ENCODE peak calls at places on chromosomes 11 and 22, in six cellular contexts. One of them, this sample, is unnamed.

GRCh38 chr11:4626207-4627105 is 10.8 kb upstream of the OR51D1 start:
- DNase-seq in neuronal stem cell: peak
- DNase-seq in effector memory CD4-positive, alpha-beta T cell: peak
- DNase-seq in prostate gland: peak
- DNase-seq in stomach: peak
- DNase-seq in uterus: peak
- DNase-seq in this sample: peak

GRCh38 chr22:42680648-42681047 is 31.5 kb upstream of the CYB5R3 start:
- DNase-seq in neuronal stem cell: no peak
- DNase-seq in effector memory CD4-positive, alpha-beta T cell: no peak
- DNase-seq in prostate gland: no peak
- DNase-seq in stomach: no peak
- DNase-seq in uterus: peak
- DNase-seq in this sample: no peak

GRCh38 chr11:132721526-132721925 is 810.8 kb downstream of the OPCML start:
- DNase-seq in neuronal stem cell: no peak
- DNase-seq in effector memory CD4-positive, alpha-beta T cell: no peak
- DNase-seq in prostate gland: no peak
- DNase-seq in stomach: no peak
- DNase-seq in uterus: no peak
- DNase-seq in this sample: no peak

GRCh38 chr11:83156996-83157754 is at the start of gene PCF11:
- DNase-seq in neuronal stem cell: no peak
- DNase-seq in effector memory CD4-positive, alpha-beta T cell: no peak
- DNase-seq in prostate gland: no peak
- DNase-seq in stomach: no peak
- DNase-seq in uterus: no peak
- DNase-seq in this sample: no peak

GRCh38 chr11:74024630-74025029 is 15.7 kb upstream of the UCP3 start:
- DNase-seq in neuronal stem cell: no peak
- DNase-seq in effector memory CD4-positive, alpha-beta T cell: no peak
- DNase-seq in prostate gland: no peak
- DNase-seq in stomach: peak
- DNase-seq in uterus: peak
- DNase-seq in this sample: peak

GRCh38 chr11:25981998-25982397 is 349.9 kb upstream of the ANO3 start:
- DNase-seq in neuronal stem cell: peak
- DNase-seq in effector memory CD4-positive, alpha-beta T cell: no peak
- DNase-seq in prostate gland: no peak
- DNase-seq in stomach: no peak
- DNase-seq in uterus: no peak
- DNase-seq in this sample: no peak

GRCh38 chr11:82398300-82398815 is 335.3 kb downstream of the FAM181B start:
- DNase-seq in neuronal stem cell: no peak
- DNase-seq in effector memory CD4-positive, alpha-beta T cell: no peak
- DNase-seq in prostate gland: no peak
- DNase-seq in stomach: no peak
- DNase-seq in uterus: no peak
- DNase-seq in this sample: no peak

GRCh38 chr11:63837027-63837688 is 1.8 kb upstream of the MARK2 start:
- DNase-seq in neuronal stem cell: peak
- DNase-seq in effector memory CD4-positive, alpha-beta T cell: peak
- DNase-seq in prostate gland: peak
- DNase-seq in stomach: peak
- DNase-seq in uterus: peak
- DNase-seq in this sample: peak

GRCh38 chr11:129117595-129118350 is 74.4 kb downstream of the ARHGAP32 start:
- DNase-seq in neuronal stem cell: peak
- DNase-seq in effector memory CD4-positive, alpha-beta T cell: peak
- DNase-seq in prostate gland: peak
- DNase-seq in stomach: peak
- DNase-seq in uterus: peak
- DNase-seq in this sample: peak

GRCh38 chr11:120603071-120603470 is 91.5 kb downstream of the GRIK4 start:
- DNase-seq in neuronal stem cell: no peak
- DNase-seq in effector memory CD4-positive, alpha-beta T cell: no peak
- DNase-seq in prostate gland: no peak
- DNase-seq in stomach: no peak
- DNase-seq in uterus: no peak
- DNase-seq in this sample: no peak

GRCh38 chr22:17980638-17981051 is 43.7 kb downstream of the MICAL3 start:
- DNase-seq in neuronal stem cell: no peak
- DNase-seq in effector memory CD4-positive, alpha-beta T cell: peak
- DNase-seq in prostate gland: peak
- DNase-seq in stomach: peak
- DNase-seq in uterus: no peak
- DNase-seq in this sample: no peak

GRCh38 chr11:57487920-57488319 is 27.6 kb downstream of the SLC43A1 start:
- DNase-seq in neuronal stem cell: no peak
- DNase-seq in effector memory CD4-positive, alpha-beta T cell: no peak
- DNase-seq in prostate gland: no peak
- DNase-seq in stomach: no peak
- DNase-seq in uterus: no peak
- DNase-seq in this sample: no peak

GRCh38 chr11:91947215-91947614 is 277.4 kb upstream of the FAT3 start:
- DNase-seq in neuronal stem cell: no peak
- DNase-seq in effector memory CD4-positive, alpha-beta T cell: no peak
- DNase-seq in prostate gland: peak
- DNase-seq in stomach: no peak
- DNase-seq in uterus: no peak
- DNase-seq in this sample: no peak

GRCh38 chr22:38471237-38471636 is 3.3 kb downstream of the KDELR3 start:
- DNase-seq in neuronal stem cell: no peak
- DNase-seq in effector memory CD4-positive, alpha-beta T cell: no peak
- DNase-seq in prostate gland: no peak
- DNase-seq in stomach: no peak
- DNase-seq in uterus: no peak
- DNase-seq in this sample: no peak

GRCh38 chr22:41152902-41153301 is 52.2 kb upstream of the L3MBTL2 start:
- DNase-seq in neuronal stem cell: no peak
- DNase-seq in effector memory CD4-positive, alpha-beta T cell: no peak
- DNase-seq in prostate gland: no peak
- DNase-seq in stomach: no peak
- DNase-seq in uterus: no peak
- DNase-seq in this sample: no peak

GRCh38 chr11:117319214-117319840 is 3.3 kb upstream of the BACE1 start:
- DNase-seq in neuronal stem cell: no peak
- DNase-seq in effector memory CD4-positive, alpha-beta T cell: no peak
- DNase-seq in prostate gland: no peak
- DNase-seq in stomach: no peak
- DNase-seq in uterus: no peak
- DNase-seq in this sample: no peak

GRCh38 chr22:43168416-43169309 is 17.3 kb downstream of the TSPO start:
- DNase-seq in neuronal stem cell: no peak
- DNase-seq in effector memory CD4-positive, alpha-beta T cell: no peak
- DNase-seq in prostate gland: no peak
- DNase-seq in stomach: no peak
- DNase-seq in uterus: no peak
- DNase-seq in this sample: no peak

GRCh38 chr11:2290351-2290841 is 11.3 kb downstream of the C11orf21 start:
- DNase-seq in neuronal stem cell: no peak
- DNase-seq in effector memory CD4-positive, alpha-beta T cell: no peak
- DNase-seq in prostate gland: no peak
- DNase-seq in stomach: peak
- DNase-seq in uterus: peak
- DNase-seq in this sample: no peak

GRCh38 chr11:75591371-75591770 is 29.3 kb downstream of the SERPINH1 start:
- DNase-seq in neuronal stem cell: no peak
- DNase-seq in effector memory CD4-positive, alpha-beta T cell: no peak
- DNase-seq in prostate gland: no peak
- DNase-seq in stomach: no peak
- DNase-seq in uterus: no peak
- DNase-seq in this sample: no peak

GRCh38 chr11:97364047-97364446 is 974.2 kb downstream of the JRKL start:
- DNase-seq in neuronal stem cell: no peak
- DNase-seq in effector memory CD4-positive, alpha-beta T cell: no peak
- DNase-seq in prostate gland: no peak
- DNase-seq in stomach: no peak
- DNase-seq in uterus: no peak
- DNase-seq in this sample: no peak

GRCh38 chr11:12225046-12225739 is 114.8 kb downstream of the MICAL2 start:
- DNase-seq in neuronal stem cell: no peak
- DNase-seq in effector memory CD4-positive, alpha-beta T cell: no peak
- DNase-seq in prostate gland: no peak
- DNase-seq in stomach: no peak
- DNase-seq in uterus: no peak
- DNase-seq in this sample: no peak

GRCh38 chr11:35045219-35045819 is 93.7 kb upstream of the CD44 start:
- DNase-seq in neuronal stem cell: no peak
- DNase-seq in effector memory CD4-positive, alpha-beta T cell: peak
- DNase-seq in prostate gland: no peak
- DNase-seq in stomach: no peak
- DNase-seq in uterus: no peak
- DNase-seq in this sample: peak

GRCh38 chr11:35049906-35050531 is 89.0 kb upstream of the CD44 start:
- DNase-seq in neuronal stem cell: no peak
- DNase-seq in effector memory CD4-positive, alpha-beta T cell: no peak
- DNase-seq in prostate gland: no peak
- DNase-seq in stomach: no peak
- DNase-seq in uterus: no peak
- DNase-seq in this sample: no peak

GRCh38 chr11:35046606-35047005 is 92.4 kb upstream of the CD44 start:
- DNase-seq in neuronal stem cell: no peak
- DNase-seq in effector memory CD4-positive, alpha-beta T cell: no peak
- DNase-seq in prostate gland: no peak
- DNase-seq in stomach: no peak
- DNase-seq in uterus: no peak
- DNase-seq in this sample: no peak

GRCh38 chr11:35047179-35047578 is 91.8 kb upstream of the CD44 start:
- DNase-seq in neuronal stem cell: no peak
- DNase-seq in effector memory CD4-positive, alpha-beta T cell: peak
- DNase-seq in prostate gland: no peak
- DNase-seq in stomach: no peak
- DNase-seq in uterus: no peak
- DNase-seq in this sample: no peak

GRCh38 chr11:35050596-35050995 is 88.4 kb upstream of the CD44 start:
- DNase-seq in neuronal stem cell: no peak
- DNase-seq in effector memory CD4-positive, alpha-beta T cell: no peak
- DNase-seq in prostate gland: no peak
- DNase-seq in stomach: no peak
- DNase-seq in uterus: no peak
- DNase-seq in this sample: no peak
- H3K4me3 ChIP-seq in neuronal stem cell: no peak
- H3K4me3 ChIP-seq in effector memory CD4-positive, alpha-beta T cell: no peak
- H3K4me3 ChIP-seq in prostate gland: no peak
- H3K4me3 ChIP-seq in stomach: no peak
- H3K4me3 ChIP-seq in uterus: no peak
- H3K4me3 ChIP-seq in this sample: no peak

DNA sequence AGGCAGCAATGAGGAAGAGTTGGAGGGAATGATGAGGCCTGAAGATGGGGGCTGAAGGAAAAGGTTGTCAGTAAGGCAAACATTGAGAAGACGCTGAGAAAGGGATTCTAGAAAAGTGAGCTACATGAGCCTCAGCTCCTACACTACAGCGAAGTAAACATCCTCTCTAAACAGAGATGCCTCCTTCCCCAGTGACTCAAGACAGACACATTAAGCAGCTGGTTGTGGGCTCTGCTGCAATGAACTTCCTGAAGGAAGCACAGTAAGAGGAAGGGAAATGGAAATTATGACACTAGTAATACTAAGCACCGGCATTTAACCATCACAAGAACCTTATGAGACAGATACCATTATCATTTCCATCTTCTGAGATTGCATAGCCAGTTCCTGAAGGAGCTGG is 190.5 kb downstream of the C11orf87 start:
- DNase-seq in neuronal stem cell: no peak
- DNase-seq in effector memory CD4-positive, alpha-beta T cell: no peak
- DNase-seq in prostate gland: no peak
- DNase-seq in stomach: no peak
- DNase-seq in uterus: no peak
- DNase-seq in this sample: no peak
- H3K4me3 ChIP-seq in neuronal stem cell: no peak
- H3K4me3 ChIP-seq in effector memory CD4-positive, alpha-beta T cell: no peak
- H3K4me3 ChIP-seq in prostate gland: no peak
- H3K4me3 ChIP-seq in stomach: no peak
- H3K4me3 ChIP-seq in uterus: no peak
- H3K4me3 ChIP-seq in this sample: no peak

GRCh38 chr11:20134991-20135736 is 25.1 kb downstream of the DBX1 start:
- DNase-seq in neuronal stem cell: no peak
- DNase-seq in effector memory CD4-positive, alpha-beta T cell: no peak
- DNase-seq in prostate gland: no peak
- DNase-seq in stomach: no peak
- DNase-seq in uterus: no peak
- DNase-seq in this sample: no peak

GRCh38 chr11:20127671-20128527 is 32.4 kb downstream of the DBX1 start:
- DNase-seq in neuronal stem cell: peak
- DNase-seq in effector memory CD4-positive, alpha-beta T cell: peak
- DNase-seq in prostate gland: peak
- DNase-seq in stomach: peak
- DNase-seq in uterus: peak
- DNase-seq in this sample: peak

GRCh38 chr11:20137637-20138036 is 22.6 kb downstream of the DBX1 start:
- DNase-seq in neuronal stem cell: no peak
- DNase-seq in effector memory CD4-positive, alpha-beta T cell: no peak
- DNase-seq in prostate gland: no peak
- DNase-seq in stomach: no peak
- DNase-seq in uterus: no peak
- DNase-seq in this sample: no peak

GRCh38 chr11:20131744-20132666 is 28.3 kb downstream of the DBX1 start:
- DNase-seq in neuronal stem cell: peak
- DNase-seq in effector memory CD4-positive, alpha-beta T cell: no peak
- DNase-seq in prostate gland: peak
- DNase-seq in stomach: peak
- DNase-seq in uterus: peak
- DNase-seq in this sample: peak

GRCh38 chr11:20132667-20133039 is 27.6 kb downstream of the DBX1 start:
- DNase-seq in neuronal stem cell: no peak
- DNase-seq in effector memory CD4-positive, alpha-beta T cell: no peak
- DNase-seq in prostate gland: no peak
- DNase-seq in stomach: no peak
- DNase-seq in uterus: no peak
- DNase-seq in this sample: no peak
- H3K4me3 ChIP-seq in neuronal stem cell: no peak
- H3K4me3 ChIP-seq in effector memory CD4-positive, alpha-beta T cell: peak
- H3K4me3 ChIP-seq in prostate gland: no peak
- H3K4me3 ChIP-seq in stomach: peak
- H3K4me3 ChIP-seq in uterus: peak
- H3K4me3 ChIP-seq in this sample: no peak

DNA sequence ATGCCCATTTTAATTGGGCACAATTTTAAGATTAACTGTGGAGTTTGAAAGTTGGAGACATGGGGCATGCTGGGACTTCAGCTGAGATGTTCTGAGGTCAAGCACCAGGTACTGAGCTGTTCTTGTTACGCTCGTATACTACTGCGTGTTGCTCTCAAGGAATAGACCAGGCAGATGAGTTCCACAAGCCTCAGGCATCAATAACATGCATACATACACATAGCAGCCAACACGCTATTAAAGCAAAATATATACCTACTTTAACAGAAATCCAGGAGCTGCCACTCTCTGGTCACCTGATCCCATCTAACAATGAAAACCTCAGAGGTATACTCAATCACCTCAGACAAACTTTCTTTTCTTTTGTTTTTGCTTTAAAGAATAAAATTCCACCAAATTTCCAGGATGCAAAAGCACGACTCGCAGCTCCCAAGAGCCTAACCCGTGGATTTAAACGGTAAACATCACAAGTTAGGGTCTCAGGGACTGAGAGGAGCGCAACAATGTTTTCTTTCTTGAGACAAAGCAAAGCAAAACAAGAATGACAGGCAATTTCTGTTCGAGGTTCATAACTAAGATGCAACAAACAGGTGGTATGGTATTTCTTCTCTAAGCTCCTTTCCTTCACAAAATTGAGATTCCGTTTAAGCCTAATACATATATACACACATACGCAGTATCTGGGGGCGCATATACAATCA is 16.5 kb downstream of the BLID start:
- DNase-seq in neuronal stem cell: no peak
- DNase-seq in effector memory CD4-positive, alpha-beta T cell: no peak
- DNase-seq in prostate gland: peak
- DNase-seq in stomach: no peak
- DNase-seq in uterus: no peak
- DNase-seq in this sample: no peak
- H3K4me3 ChIP-seq in neuronal stem cell: peak
- H3K4me3 ChIP-seq in effector memory CD4-positive, alpha-beta T cell: no peak
- H3K4me3 ChIP-seq in prostate gland: peak
- H3K4me3 ChIP-seq in stomach: peak
- H3K4me3 ChIP-seq in uterus: peak
- H3K4me3 ChIP-seq in this sample: no peak

This sample was measured in lung.